ENCODE peak calls at places on chromosomes 6 and 20, in six cellular contexts. X, W, B, Y, P and T are unnamed samples.

GRCh38 chr6:47057830-47058540 is 15.9 kb upstream of the ADGRF1 start:
- DNase-seq in Y (no peak), B (no peak), P (no peak), W (no peak), X (no peak), T (no peak)

GRCh38 chr20:23033918-23034317 is 1.2 kb upstream of the SSTR4 start:
- DNase-seq in W (no peak), Y (no peak), X (no peak), B (no peak), P (no peak), T (no peak)

GRCh38 chr6:113313841-113314240 is 543.3 kb upstream of the MARCKS start:
- DNase-seq in Y (no peak), X (no peak), B (no peak), W (no peak), P (no peak), T (no peak)

GRCh38 chr6:14542670-14543366 is 425.2 kb downstream of the CD83 start:
- DNase-seq in P (no peak), X (no peak), Y (no peak), W (peak; percentile 50), B (peak; percentile 22), T (peak; percentile 2)

GRCh38 chr6:18155273-18155863 is at the start of gene KDM1B:
- DNase-seq in B (peak; percentile 98), X (peak; percentile 99), P (no peak), W (peak; percentile 95), Y (peak; percentile 98), T (peak; percentile 97)

GRCh38 chr6:51513891-51514290 is 573.5 kb downstream of the PKHD1 start:
- DNase-seq in X (no peak), Y (no peak), W (no peak), P (no peak), B (no peak), T (no peak)

GRCh38 chr6:34709386-34709785 is 12.8 kb upstream of the ILRUN start:
- DNase-seq in Y (no peak), P (peak; percentile 94), B (no peak), X (no peak), W (no peak), T (no peak)

GRCh38 chr6:127117979-127118504 is 429 bp upstream of the RSPO3 start:
- DNase-seq in Y (no peak), B (no peak), W (no peak), P (no peak), X (no peak), T (no peak)

GRCh38 chr20:63359164-63359934 is 1.8 kb downstream of the CHRNA4 start:
- DNase-seq in X (no peak), P (no peak), Y (no peak), W (no peak), B (no peak), T (no peak)

GRCh38 chr6:155171109-155171746 is 92.6 kb upstream of the CLDN20 start:
- DNase-seq in W (no peak), Y (peak; percentile 96), X (peak; percentile 17), P (no peak), B (peak; percentile 66), T (peak; percentile 45)

GRCh38 chr20:50450961-50451752 is 59.0 kb upstream of the PTPN1 start:
- DNase-seq in B (no peak), P (peak; percentile 55), W (no peak), Y (no peak), X (no peak), T (peak; percentile 22)

GRCh38 chr6:155155787-155156447 is 107.9 kb upstream of the CLDN20 start:
- DNase-seq in B (peak; percentile 9), W (no peak), P (no peak), Y (no peak), X (no peak), T (no peak)

GRCh38 chr20:50379049-50379990 is 130.9 kb upstream of the PTPN1 start:
- DNase-seq in W (no peak), P (peak; percentile 95), X (peak; percentile 81), Y (no peak), B (no peak), T (no peak)

GRCh38 chr6:129353067-129353466 is 356.9 kb downstream of the ARHGAP18 start:
- DNase-seq in W (no peak), P (no peak), B (no peak), Y (no peak), X (no peak), T (no peak)

GRCh38 chr6:70764706-70765105 is 97.0 kb downstream of the SMAP1 start:
- DNase-seq in X (no peak), B (no peak), W (no peak), Y (no peak), P (no peak), T (no peak)

GRCh38 chr20:4457566-4458543 is 263.9 kb upstream of the PRND start:
- DNase-seq in B (no peak), W (no peak), Y (no peak), P (no peak), X (no peak), T (no peak)

GRCh38 chr6:113344969-113345368 is 512.2 kb upstream of the MARCKS start:
- DNase-seq in X (no peak), Y (no peak), P (no peak), W (no peak), B (no peak), T (no peak)

GRCh38 chr6:128017288-128017687 is 116.4 kb upstream of the THEMIS start:
- DNase-seq in P (no peak), Y (no peak), X (no peak), B (no peak), W (no peak), T (no peak)

GRCh38 chr6:158431560-158431959 is 119.3 kb downstream of the TULP4 start:
- DNase-seq in X (no peak), B (no peak), Y (no peak), P (no peak), W (no peak), T (no peak)

GRCh38 chr20:22559711-22560305 is 24.6 kb downstream of the FOXA2 start:
- DNase-seq in P (no peak), W (no peak), B (no peak), Y (no peak), X (no peak), T (no peak)

GRCh38 chr6:148309301-148309700 is 33.3 kb upstream of the SASH1 start:
- DNase-seq in X (no peak), Y (no peak), P (no peak), W (no peak), B (no peak), T (no peak)

GRCh38 chr6:148064406-148065134 is 278.1 kb upstream of the SASH1 start:
- DNase-seq in X (no peak), Y (no peak), W (no peak), B (no peak), P (no peak), T (no peak)

GRCh38 chr20:53413188-53413631 is 180.4 kb downstream of the ZNF217 start:
- DNase-seq in B (peak; percentile 34), X (no peak), W (peak; percentile 46), P (no peak), Y (no peak), T (peak; percentile 80)

GRCh38 chr20:24402234-24402633 is 67.2 kb upstream of the SYNDIG1 start:
- DNase-seq in P (no peak), B (no peak), W (no peak), Y (no peak), X (no peak), T (no peak)